ENCODE peak calls at places on chromosomes 2 and 18, in seven cellular contexts. P is left ventricle myocardium inferior, D is lung, M is neural crest cell, Y is natural killer cell, H is K562, L is Calu3. A is an unnamed sample.
A peak's percentile ranks its signal among the peaks of the same experiment; 100 is the strongest.

GRCh38 chr2:69565431-69565839 is 78.1 kb downstream of the AAK1 start:
- DNase-seq in M (peak; percentile 76), P (peak; percentile 51), Y (peak; percentile 63), D (peak; percentile 57), H (peak; percentile 82), L (peak; percentile 67), A (peak; percentile 72)

GRCh38 chr18:50126466-50126865 is 68.5 kb downstream of the MYO5B start:
- DNase-seq in M (no peak), L (no peak), P (no peak), Y (no peak), H (no peak), D (no peak), A (no peak)

GRCh38 chr2:196555726-196556125 is 83.8 kb upstream of the CCDC150 start:
- DNase-seq in M (no peak), H (no peak), D (no peak), Y (no peak), L (no peak), P (no peak), A (no peak)

GRCh38 chr2:240810621-240811020 is 9.4 kb downstream of the KIF1A start:
- DNase-seq in L (no peak), H (no peak), M (no peak), D (no peak), P (peak; percentile 5), Y (no peak), A (peak; percentile 57)

GRCh38 chr18:1018211-1018651 is 113.6 kb downstream of the ADCYAP1 start:
- DNase-seq in M (no peak), L (no peak), H (no peak), P (no peak), Y (no peak), D (no peak), A (no peak)

GRCh38 chr2:61151434-61151833 is 10.6 kb upstream of the C2orf74 start:
- DNase-seq in H (peak; percentile 20), D (no peak), L (no peak), Y (no peak), P (no peak), M (no peak), A (no peak)

GRCh38 chr2:168534926-168535325 is 78.9 kb downstream of the CERS6 start:
- DNase-seq in H (no peak), M (no peak), L (no peak), P (no peak), D (no peak), Y (no peak), A (no peak)

GRCh38 chr2:197946562-197946961 is 142.2 kb downstream of the PLCL1 start:
- DNase-seq in H (no peak), P (no peak), L (no peak), Y (no peak), D (no peak), M (no peak), A (no peak)

GRCh38 chr18:47323158-47323557 is 71.7 kb upstream of the SKOR2 start:
- DNase-seq in H (no peak), L (no peak), P (no peak), D (no peak), M (no peak), Y (no peak), A (no peak)

GRCh38 chr2:237494066-237494465 is 7.0 kb downstream of the MLPH start:
- DNase-seq in L (no peak), P (no peak), H (no peak), M (no peak), Y (no peak), D (no peak), A (no peak)

GRCh38 chr2:195695002-195695631 is 38.1 kb downstream of the SLC39A10 start:
- DNase-seq in D (no peak), H (peak; percentile 41), M (no peak), Y (no peak), L (no peak), P (no peak), A (no peak)

GRCh38 chr2:82796132-82796531 is 1662.9 kb downstream of the SUCLG1 start:
- DNase-seq in H (no peak), P (no peak), Y (no peak), D (no peak), M (no peak), L (no peak), A (no peak)

GRCh38 chr18:74275736-74276135 is 16.0 kb downstream of the CYB5A start:
- DNase-seq in H (no peak), P (no peak), Y (no peak), L (no peak), D (no peak), M (no peak), A (no peak)

GRCh38 chr2:226011716-226012115 is 612.2 kb downstream of the NYAP2 start:
- DNase-seq in M (no peak), Y (no peak), L (no peak), H (no peak), P (no peak), D (no peak), A (no peak)

GRCh38 chr2:240954436-240955305 is 43.7 kb upstream of the SNED1 start:
- DNase-seq in P (no peak), L (no peak), D (no peak), Y (peak; percentile 14), H (no peak), M (no peak), A (peak; percentile 49)

GRCh38 chr2:81523344-81523743 is 1218.8 kb upstream of the LRRTM1 start:
- DNase-seq in L (no peak), H (no peak), Y (no peak), P (no peak), M (no peak), D (no peak), A (no peak)

GRCh38 chr2:210356944-210357343 is 42.0 kb upstream of the MYL1 start:
- DNase-seq in D (no peak), L (no peak), Y (no peak), M (no peak), P (no peak), H (no peak), A (no peak)

GRCh38 chr2:136130045-136130444 is 12.1 kb upstream of the CXCR4 start:
- DNase-seq in Y (no peak), P (no peak), D (no peak), L (no peak), M (no peak), H (no peak), A (no peak)

GRCh38 chr2:174663572-174663971 is 66.0 kb upstream of the WIPF1 start:
- DNase-seq in H (no peak), L (no peak), Y (no peak), D (no peak), M (no peak), P (no peak), A (no peak)

GRCh38 chr2:39989888-39990287 is 210.8 kb upstream of the THUMPD2 start:
- DNase-seq in L (no peak), D (no peak), P (no peak), M (no peak), Y (no peak), H (no peak), A (no peak)

GRCh38 chr2:78020500-78020899 is 498.3 kb upstream of the LRRTM4 start:
- DNase-seq in P (no peak), M (no peak), D (no peak), Y (no peak), L (no peak), H (no peak), A (no peak)

GRCh38 chr18:23433360-23433759 is 19.7 kb upstream of the RIOK3 start:
- DNase-seq in M (no peak), D (no peak), P (no peak), H (peak; percentile 86), Y (no peak), L (no peak), A (no peak)

GRCh38 chr2:10309286-10309685 is 6.6 kb downstream of the HPCAL1 start:
- DNase-seq in L (no peak), M (no peak), P (no peak), Y (no peak), D (no peak), H (no peak), A (no peak)

GRCh38 chr2:101559576-101559975 is 84.7 kb upstream of the RFX8 start:
- DNase-seq in Y (no peak), L (no peak), M (no peak), P (peak; percentile 26), D (no peak), H (no peak), A (no peak)

GRCh38 chr2:40448476-40449079 is 3.3 kb downstream of the SLC8A1 start:
- DNase-seq in P (no peak), Y (no peak), H (peak; percentile 8), D (no peak), M (no peak), L (no peak), A (no peak)

GRCh38 chr2:27356382-27357181 is at the start of gene GTF3C2:
- DNase-seq in L (peak; percentile 94), M (peak; percentile 90), D (peak; percentile 94), H (peak; percentile 98), P (peak; percentile 95), Y (peak; percentile 89), A (peak; percentile 93)
- TF ChIP-seq CTCF in L (no peak), M (no peak), D (no peak), H (no peak), P (peak; percentile 20), Y (no peak), A (no peak)

DNA sequence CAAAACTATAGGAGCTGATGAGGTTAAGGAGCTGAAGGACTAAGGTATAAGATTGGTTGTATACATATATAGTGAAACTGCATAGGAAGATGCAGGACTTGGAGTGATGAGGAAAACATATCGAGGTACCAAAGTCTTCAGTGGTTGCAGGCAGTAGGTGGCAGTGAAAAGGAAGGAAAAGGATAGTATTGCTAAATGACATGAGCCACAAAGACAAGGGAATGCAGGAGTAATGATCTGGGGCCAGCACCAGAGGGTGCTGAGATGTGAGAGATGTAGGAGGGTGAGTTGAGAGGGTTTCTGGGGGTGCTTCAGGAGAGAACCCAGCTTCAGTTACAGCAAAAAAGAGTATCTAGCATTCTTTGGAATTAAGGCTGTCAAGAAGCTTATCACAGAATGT is 172.2 kb upstream of the MYO3B start:
- DNase-seq in D (no peak), L (no peak), Y (no peak), M (no peak), P (no peak), H (peak; percentile 72), A (no peak)
- TF ChIP-seq CTCF in D (no peak), L (no peak), Y (no peak), M (no peak), P (no peak), H (peak; percentile 76), A (no peak)

GRCh38 chr18:59823611-59824195 is 76.1 kb upstream of the PMAIP1 start:
- DNase-seq in D (peak; percentile 65), L (peak; percentile 81), P (peak; percentile 20), H (peak; percentile 64), M (peak; percentile 73), Y (no peak), A (peak; percentile 78)
- TF ChIP-seq CTCF in D (peak; percentile 52), L (peak; percentile 91), P (peak; percentile 84), H (peak; percentile 69), M (peak; percentile 88), Y (no peak), A (peak; percentile 90)

DNA sequence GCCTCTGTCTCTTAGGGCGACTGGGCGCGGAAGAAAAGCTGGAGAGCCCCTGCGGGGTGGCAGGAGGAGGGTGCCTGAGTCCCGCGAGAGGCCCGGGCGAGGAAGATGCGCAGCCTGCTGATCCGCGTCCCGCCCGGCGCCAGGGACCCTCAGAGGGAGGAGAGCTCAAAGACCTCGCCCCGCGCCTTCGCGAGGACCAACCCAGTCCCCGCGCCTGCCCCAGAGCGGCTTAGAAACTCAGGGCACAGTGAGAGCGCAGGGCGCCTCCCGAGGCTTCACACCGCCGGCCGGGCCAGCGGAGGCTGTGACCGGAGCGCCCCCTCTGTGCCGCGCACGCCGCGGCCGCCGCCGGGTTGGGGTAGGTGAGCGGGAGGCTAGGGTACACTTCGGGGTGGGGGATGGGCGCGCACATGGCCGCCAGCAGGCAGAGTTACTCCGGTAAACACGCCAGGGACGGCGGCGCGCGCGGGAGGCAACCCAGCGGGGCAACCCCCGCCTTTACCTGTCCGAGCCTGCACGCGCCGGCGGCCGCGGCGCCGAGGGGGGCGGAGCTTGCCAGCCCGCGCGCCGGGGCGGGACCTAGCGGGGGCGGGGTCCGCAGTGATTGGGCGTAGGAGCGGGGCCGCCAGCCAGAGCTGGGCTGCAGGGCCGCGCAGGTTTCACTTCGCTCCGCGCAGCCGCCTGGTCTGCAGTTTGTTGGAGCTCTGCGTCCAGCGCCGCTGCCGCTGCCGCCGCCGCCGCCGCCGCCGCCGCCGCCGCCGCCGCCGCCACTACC is at the start of gene BCL2L11:
- DNase-seq in H (peak; percentile 94), P (peak; percentile 93), L (peak; percentile 97), M (peak; percentile 86), Y (peak; percentile 85), D (peak; percentile 92), A (peak; percentile 97)
- TF ChIP-seq CTCF in H (peak; percentile 70), P (peak; percentile 40), L (peak; percentile 35), M (no peak), Y (no peak), D (no peak), A (peak; percentile 40)